ENCODE peak calls at places on chromosomes 6 and 20, in eight cellular contexts. Q is A549, Z is heart left ventricle, Y is IMR-90, W is tibial nerve, U is left lung, V is left ventricle myocardium inferior, K is OCI-LY7. O is an unnamed sample.

GRCh38 chr6:141326426-141326825 is 806.3 kb upstream of the GJE1 start:
- DNase-seq in Y (peak; percentile 100), Z (no peak), V (no peak), U (no peak), Q (peak; percentile 94), W (no peak), K (no peak), O (peak; percentile 70)

GRCh38 chr6:27139753-27140522 is 107.6 kb upstream of the PRSS16 start:
- DNase-seq in Q (peak; percentile 48), K (peak; percentile 80), W (no peak), U (no peak), Z (no peak), V (no peak), Y (peak; percentile 26), O (no peak)

GRCh38 chr6:6131492-6132109 is 124.9 kb upstream of the NRN1 start:
- DNase-seq in Q (peak; percentile 23), V (no peak), W (no peak), K (peak; percentile 47), Z (no peak), Y (no peak), U (no peak), O (no peak)

GRCh38 chr20:47241345-47241781 is 115.1 kb downstream of the ZMYND8 start:
- DNase-seq in W (no peak), U (no peak), V (no peak), Q (no peak), Z (peak; percentile 31), Y (peak; percentile 99), K (no peak), O (no peak)

GRCh38 chr20:46010491-46011405 is 2.0 kb downstream of the MMP9 start:
- DNase-seq in U (peak; percentile 91), K (no peak), Q (no peak), W (no peak), Z (no peak), Y (peak; percentile 7), V (no peak), O (no peak)

GRCh38 chr6:138517635-138518034 is 18.3 kb upstream of the NHSL1 start:
- DNase-seq in K (peak; percentile 76), Q (peak; percentile 28), Z (no peak), U (no peak), V (no peak), Y (peak; percentile 43), W (no peak), O (no peak)

GRCh38 chr20:3452127-3452526 is 18.7 kb upstream of the ATRN start:
- DNase-seq in W (no peak), K (no peak), Y (no peak), U (no peak), Q (no peak), V (no peak), Z (no peak), O (no peak)

GRCh38 chr6:139777202-139777970 is 402.9 kb upstream of the CITED2 start:
- DNase-seq in U (no peak), Q (no peak), Z (no peak), Y (no peak), V (no peak), W (no peak), K (no peak), O (no peak)

GRCh38 chr6:80249897-80250296 is 143.4 kb downstream of the BCKDHB start:
- DNase-seq in V (peak; percentile 16), U (no peak), Y (no peak), Z (no peak), K (no peak), W (no peak), Q (no peak), O (no peak)

GRCh38 chr20:36093025-36093803 is 61.3 kb upstream of the EPB41L1 start:
- DNase-seq in Q (peak; percentile 82), Y (no peak), Z (peak; percentile 82), K (no peak), V (peak; percentile 58), W (peak; percentile 36), U (peak; percentile 86), O (no peak)

GRCh38 chr6:132087391-132087790 is 136.2 kb upstream of the CCN2 start:
- DNase-seq in W (no peak), Z (no peak), K (no peak), Y (no peak), V (no peak), Q (no peak), U (no peak), O (no peak)

GRCh38 chr20:18273738-18274137 is 14.6 kb upstream of the ZNF133 start:
- DNase-seq in Q (no peak), W (no peak), U (no peak), Y (no peak), V (no peak), Z (no peak), K (no peak), O (no peak)

GRCh38 chr20:36404435-36404978 is 98.4 kb downstream of the DLGAP4 start:
- DNase-seq in U (no peak), K (no peak), W (no peak), V (no peak), Y (no peak), Q (no peak), Z (no peak), O (no peak)

GRCh38 chr20:58883243-58883691 is 30.8 kb downstream of the GNAS start:
- DNase-seq in Q (no peak), Z (no peak), V (no peak), U (no peak), Y (no peak), W (no peak), K (no peak), O (no peak)

GRCh38 chr20:61861054-61861841 is 204.4 kb downstream of the TAF4 start:
- DNase-seq in Z (no peak), Y (no peak), U (peak; percentile 55), Q (no peak), V (no peak), W (no peak), K (no peak), O (no peak)

GRCh38 chr6:159092631-159093030 is 47.8 kb upstream of the TAGAP start:
- DNase-seq in Y (no peak), Z (no peak), V (no peak), U (no peak), Q (no peak), K (no peak), W (no peak), O (no peak)

GRCh38 chr6:34237316-34237721 is 646 bp downstream of the HMGA1 start:
- DNase-seq in Z (peak; percentile 51), V (no peak), Y (no peak), W (no peak), U (peak; percentile 83), Q (no peak), K (peak; percentile 64), O (no peak)

GRCh38 chr6:117837268-117837667 is 69.8 kb upstream of the SLC35F1 start:
- DNase-seq in K (no peak), W (no peak), Q (no peak), V (no peak), U (no peak), Z (no peak), Y (no peak), O (no peak)

DNA sequence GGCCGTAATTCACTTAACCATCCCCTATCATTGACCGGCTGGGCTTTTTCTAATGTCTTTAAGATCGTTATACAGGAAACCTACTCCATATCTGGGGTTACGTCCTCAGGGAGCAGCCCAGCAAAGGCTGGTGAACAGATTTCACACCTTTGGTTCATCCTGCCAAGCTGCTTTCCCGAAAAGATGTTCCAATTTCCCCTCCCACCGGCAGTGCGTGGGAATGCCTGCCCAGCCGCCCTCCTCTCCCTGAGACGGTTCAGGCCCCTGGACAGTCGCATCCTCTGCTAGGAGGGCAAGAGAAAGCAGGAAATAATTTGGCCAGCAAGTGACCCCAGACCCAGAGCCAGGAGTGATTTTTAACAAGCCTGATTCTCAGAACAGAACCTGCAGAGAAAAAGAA is 16.3 kb downstream of the SIRPA start:
- DNase-seq in U (no peak), V (no peak), W (no peak), Q (no peak), K (no peak), Z (no peak), Y (no peak), O (no peak)
- H3K27ac ChIP-seq in U (no peak overlapping the region), V (peak overlapping the region; percentile 65), W (no peak overlapping the region), Q (no peak overlapping the region), K (no peak overlapping the region), Z (peak overlapping the region; percentile 72), Y (no peak overlapping the region), O (peak overlapping the region; percentile 61)

DNA sequence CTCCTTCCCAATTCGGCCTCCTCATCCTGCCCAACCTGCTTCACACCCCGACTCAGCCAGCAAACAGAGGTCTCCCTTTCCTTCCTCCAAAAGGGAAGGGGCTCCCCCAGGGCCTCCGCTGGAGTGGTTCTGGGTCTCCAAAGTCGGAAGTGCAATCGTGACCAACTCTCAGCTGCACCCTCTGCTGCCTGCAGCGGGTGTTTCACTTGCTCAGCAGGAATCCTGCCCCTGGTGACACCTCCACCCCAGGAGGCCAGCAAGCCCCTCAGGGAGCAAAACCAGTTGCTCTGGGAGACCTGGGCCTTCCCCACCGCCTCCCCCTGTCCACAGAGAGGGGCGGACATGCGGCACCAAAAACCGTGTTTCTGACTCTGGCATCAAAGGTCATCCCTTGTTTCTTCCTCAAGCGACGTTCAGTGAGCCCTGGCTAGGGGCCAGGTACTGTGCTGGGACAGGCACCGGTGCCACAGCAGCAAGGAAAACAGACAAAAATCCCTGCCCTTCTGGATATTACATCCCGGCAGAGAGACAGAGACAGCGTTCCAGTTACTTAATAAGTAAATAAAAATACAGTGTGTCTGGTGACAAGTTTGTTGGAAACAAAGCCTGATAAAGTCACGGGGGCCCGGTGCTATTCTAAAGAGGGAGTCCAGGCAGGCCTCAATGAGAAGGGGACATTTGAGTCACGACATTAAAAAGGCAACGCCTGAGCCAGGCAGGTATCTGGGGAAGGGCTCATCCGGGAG is 219.0 kb downstream of the BMP7 start:
- DNase-seq in W (no peak), Q (peak; percentile 59), Z (peak; percentile 31), V (no peak), K (peak; percentile 5), Y (no peak), U (no peak), O (no peak)
- TF ChIP-seq CTCF in W (no peak), Q (peak; percentile 35), Z (no peak), V (no peak), K (peak; percentile 35), Y (no peak), U (no peak), O (no peak)

GRCh38 chr6:154111025-154111424 is 72.0 kb downstream of the OPRM1 start:
- DNase-seq in W (no peak), Q (no peak), V (no peak), Y (no peak), U (no peak), K (no peak), Z (no peak), O (no peak)
- H3K27ac ChIP-seq in W (no peak overlapping the region), Q (no peak overlapping the region), V (no peak overlapping the region), Y (no peak overlapping the region), U (no peak overlapping the region), K (no peak overlapping the region), Z (no peak overlapping the region), O (no peak overlapping the region)

DNA sequence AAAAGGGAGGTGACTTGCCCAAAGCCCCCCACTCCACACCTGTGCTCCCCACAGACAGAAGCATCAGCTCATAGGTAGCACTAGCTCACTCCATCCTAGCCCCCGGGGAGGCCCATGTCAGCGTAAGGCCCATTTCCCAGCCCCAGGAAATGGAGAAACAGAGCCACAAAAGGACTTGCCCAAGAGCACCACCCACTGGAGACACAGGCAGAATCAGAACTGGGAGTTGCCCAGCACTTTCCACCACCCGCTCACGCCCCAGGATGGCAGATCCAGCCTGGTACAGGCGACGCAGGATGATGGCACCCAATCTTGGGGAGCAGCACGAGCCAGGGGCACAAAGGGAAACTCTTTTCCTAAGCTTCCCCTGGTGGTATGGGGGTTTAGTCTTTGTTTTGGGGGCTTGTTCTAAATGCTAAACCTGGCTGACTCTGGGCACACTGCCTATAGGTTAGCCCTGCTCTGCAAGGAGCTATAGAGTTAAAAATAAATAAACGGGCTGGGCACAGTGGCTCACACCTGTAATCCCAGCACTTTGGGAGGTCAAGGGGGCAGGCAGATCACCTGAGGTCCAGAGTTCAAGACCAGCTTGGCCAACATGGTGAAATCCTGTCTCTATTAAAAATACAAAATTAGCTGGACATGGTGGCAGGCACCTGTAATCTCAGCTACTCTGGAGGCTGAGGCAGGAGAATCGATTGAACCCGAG is 11.8 kb downstream of the C20orf203 start:
- DNase-seq in Q (no peak), U (peak; percentile 20), Y (no peak), W (no peak), K (no peak), V (no peak), Z (no peak), O (no peak)
- TF ChIP-seq CTCF in Q (no peak), U (no peak), Y (no peak), W (no peak), K (peak; percentile 30), V (no peak), Z (no peak), O (no peak)

O was measured in right atrium auricular region.